ENCODE peak calls at places on chromosomes 6 and 20, in four cellular contexts. U is glutamatergic neuron, H is heart left ventricle, S is B cell. L is an unnamed sample.

GRCh38 chr6:110550353-110550752 is 73.9 kb upstream of the SLC22A16 start:
- DNase-seq in U (no peak), H (no peak), S (no peak), L (no peak)

GRCh38 chr6:5507056-5507722 is 245.9 kb downstream of the FARS2 start:
- DNase-seq in S (peak), U (no peak), H (no peak), L (peak)

GRCh38 chr6:138765896-138766487 is 7.6 kb upstream of the CCDC28A start:
- DNase-seq in S (no peak), U (no peak), H (no peak), L (peak)

GRCh38 chr6:37788259-37788658 is 31.3 kb upstream of the ZFAND3 start:
- DNase-seq in S (no peak), H (no peak), U (no peak), L (no peak)

GRCh38 chr6:125884656-125885055 is 71.9 kb upstream of the HINT3 start:
- DNase-seq in S (no peak), H (no peak), U (no peak), L (no peak)

GRCh38 chr20:38222231-38222922 is 38.2 kb downstream of the KIAA1755 start:
- DNase-seq in U (peak), S (peak), H (peak), L (peak)

GRCh38 chr6:169932491-169932890 is 181.1 kb downstream of the ERMARD start:
- DNase-seq in H (no peak), U (no peak), S (no peak), L (peak)

GRCh38 chr6:101458341-101458740 is 64.8 kb downstream of the GRIK2 start:
- DNase-seq in H (no peak), U (no peak), S (no peak), L (no peak)

DNA sequence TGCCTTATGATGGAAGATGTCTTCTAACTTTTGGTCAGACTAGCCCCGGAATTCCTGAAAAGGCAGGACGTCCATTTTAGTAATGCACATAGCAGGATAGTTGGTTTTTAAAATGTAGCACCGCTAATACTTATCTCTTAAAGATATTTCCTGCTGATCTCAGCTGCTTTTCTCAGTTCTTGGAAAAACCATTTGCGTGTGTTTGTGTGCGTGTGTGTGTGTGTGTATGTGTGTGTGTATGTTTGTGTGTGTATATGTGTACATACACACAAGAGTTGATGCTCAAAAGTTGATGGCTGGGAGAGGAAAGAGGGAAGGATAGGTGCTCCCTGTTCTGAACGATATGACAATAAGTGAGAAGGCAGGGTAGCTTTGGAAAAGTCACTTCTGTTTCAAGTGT is 61.7 kb upstream of the SUPT3H start:
- DNase-seq in S (no peak), H (no peak), U (no peak), L (no peak)
- TF ChIP-seq CTCF in S (no peak), H (no peak), U (no peak), L (no peak)

GRCh38 chr6:133070410-133071043 is 170.6 kb upstream of the EYA4 start:
- DNase-seq in U (no peak), S (no peak), H (no peak), L (no peak)
- TF ChIP-seq CTCF in U (no peak), S (no peak), H (no peak), L (no peak)

DNA sequence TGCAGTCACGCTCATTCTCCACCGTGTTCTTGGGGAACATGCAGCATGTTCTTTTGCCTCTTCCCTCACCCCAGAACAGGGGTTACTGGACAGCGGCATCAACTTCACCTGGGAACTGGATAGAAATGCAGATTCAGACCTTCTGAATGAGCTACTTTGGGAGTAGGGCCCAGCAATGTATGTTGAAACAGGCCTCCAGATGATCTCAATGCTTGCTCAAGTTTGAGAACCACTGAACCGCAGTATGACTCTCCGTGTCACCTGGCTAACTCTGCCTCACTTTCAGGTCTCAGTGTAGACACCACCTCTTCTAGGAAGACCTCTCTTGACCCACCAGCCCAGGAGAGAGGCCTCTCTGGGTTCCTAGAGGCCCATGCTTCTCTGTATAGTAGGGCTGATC is 4.9 kb downstream of the TRIB3 start:
- DNase-seq in S (no peak), H (no peak), U (no peak), L (no peak)
- TF ChIP-seq CTCF in S (no peak), H (no peak), U (no peak), L (no peak)

GRCh38 chr20:19552896-19553180 is 205.2 kb upstream of the RIN2 start:
- DNase-seq in S (no peak), U (no peak), H (no peak), L (no peak)
- TF ChIP-seq CTCF in S (no peak), U (no peak), H (no peak), L (no peak)

GRCh38 chr20:5923493-5923892 is 26.8 kb downstream of the TRMT6 start:
- DNase-seq in U (no peak), S (no peak), H (no peak), L (no peak)

GRCh38 chr20:5928831-5929715 is 21.3 kb downstream of the TRMT6 start:
- DNase-seq in U (no peak), H (no peak), S (no peak), L (no peak)

GRCh38 chr20:5932796-5933195 is 17.5 kb downstream of the TRMT6 start:
- DNase-seq in U (no peak), S (no peak), H (no peak), L (no peak)

GRCh38 chr20:5931411-5931810 is 18.9 kb downstream of the TRMT6 start:
- DNase-seq in S (no peak), U (no peak), H (no peak), L (no peak)

DNA sequence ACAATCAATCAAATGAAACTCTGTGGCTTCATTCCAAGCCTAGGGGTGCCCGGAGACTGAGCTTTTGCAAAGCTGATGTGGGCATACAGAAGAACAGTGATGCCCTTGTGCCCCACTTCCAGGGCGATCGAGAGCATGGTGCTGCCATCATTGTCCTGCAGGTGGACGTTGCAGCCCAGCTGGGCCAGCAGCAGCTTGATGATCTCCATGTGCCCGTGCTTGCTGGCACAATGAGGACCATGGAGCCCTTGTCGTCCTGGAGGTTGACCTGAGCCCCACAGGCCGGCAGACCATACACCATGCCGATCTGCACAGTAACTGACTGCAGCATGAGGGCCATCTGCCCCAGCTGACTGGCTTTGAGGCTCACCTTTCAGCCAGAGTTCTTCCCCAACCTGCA is 22.3 kb downstream of the TRMT6 start:
- DNase-seq in H (no peak), S (no peak), U (no peak), L (no peak)
- TF ChIP-seq CTCF in H (no peak), S (no peak), U (no peak), L (no peak)

DNA sequence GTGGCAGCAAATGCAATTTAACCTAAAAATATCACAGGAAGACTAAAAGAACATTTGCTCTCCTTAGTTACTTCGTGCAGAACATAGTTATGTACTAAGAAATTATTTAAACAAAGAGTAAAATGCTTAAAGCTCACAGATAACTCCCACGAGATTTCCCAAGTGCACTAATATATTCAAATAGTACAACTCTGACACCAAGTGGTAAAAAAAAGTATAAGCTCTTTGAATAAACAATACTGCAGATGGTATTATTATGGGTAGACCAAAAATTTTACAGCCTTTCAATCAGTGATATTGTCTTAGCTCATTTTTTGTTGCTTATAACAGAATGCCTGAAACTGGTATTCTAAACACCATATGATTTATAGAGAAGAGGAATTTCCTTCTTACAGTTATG is 52.8 kb upstream of the FILIP1 start:
- DNase-seq in H (no peak), U (no peak), S (no peak), L (peak)
- TF ChIP-seq CTCF in H (no peak), U (no peak), S (peak), L (no peak)

GRCh38 chr6:167444602-167445346 is 119.9 kb downstream of the TTLL2 start:
- DNase-seq in H (no peak), S (no peak), U (no peak), L (no peak)
- TF ChIP-seq CTCF in H (no peak), S (no peak), U (no peak), L (no peak)

GRCh38 chr6:158718431-158719126 is 68.7 kb downstream of the SYTL3 start:
- DNase-seq in S (no peak), H (no peak), U (peak), L (no peak)
- TF ChIP-seq CTCF in S (no peak), H (peak), U (peak), L (peak)

L was measured in GM13976.